ENCODE peak calls at places on chromosomes 7 and 10, in eight cellular contexts. One of them, this sample, is unnamed. For H3K36me3, the result is how much of the 10 kb centered on the place peaks cover.

GRCh38 chr7:127844707-127845331 is 186.4 kb downstream of the LRRC4 start:
- DNase-seq in heart right ventricle: peak
- DNase-seq in left ventricle myocardium inferior: peak
- DNase-seq in HepG2: no peak
- DNase-seq in K562: peak
- DNase-seq in CD8-positive, alpha-beta memory T cell: no peak
- DNase-seq in lung: peak
- DNase-seq in Karpas-422: no peak
- DNase-seq in this sample: peak

GRCh38 chr10:31759124-31759798 is 169.4 kb downstream of the ARHGAP12 start:
- DNase-seq in Karpas-422: no peak
- DNase-seq in CD8-positive, alpha-beta memory T cell: peak
- DNase-seq in heart right ventricle: peak
- DNase-seq in K562: no peak
- DNase-seq in HepG2: peak
- DNase-seq in left ventricle myocardium inferior: no peak
- DNase-seq in lung: peak
- DNase-seq in this sample: peak

GRCh38 chr7:148144827-148145226 is 445.7 kb upstream of the C7orf33 start:
- DNase-seq in HepG2: no peak
- DNase-seq in K562: no peak
- DNase-seq in lung: no peak
- DNase-seq in left ventricle myocardium inferior: no peak
- DNase-seq in CD8-positive, alpha-beta memory T cell: no peak
- DNase-seq in Karpas-422: no peak
- DNase-seq in heart right ventricle: no peak
- DNase-seq in this sample: no peak

GRCh38 chr10:120205368-120206018 is 251.5 kb upstream of the PLPP4 start:
- DNase-seq in HepG2: no peak
- DNase-seq in CD8-positive, alpha-beta memory T cell: no peak
- DNase-seq in Karpas-422: no peak
- DNase-seq in lung: no peak
- DNase-seq in left ventricle myocardium inferior: no peak
- DNase-seq in heart right ventricle: no peak
- DNase-seq in K562: no peak
- DNase-seq in this sample: no peak

GRCh38 chr10:97182327-97182990 is 3.3 kb downstream of the SLIT1 start:
- DNase-seq in HepG2: no peak
- DNase-seq in Karpas-422: no peak
- DNase-seq in K562: no peak
- DNase-seq in heart right ventricle: no peak
- DNase-seq in lung: no peak
- DNase-seq in CD8-positive, alpha-beta memory T cell: no peak
- DNase-seq in left ventricle myocardium inferior: no peak
- DNase-seq in this sample: no peak

GRCh38 chr7:4102231-4102841 is 579.8 kb upstream of the FOXK1 start:
- DNase-seq in CD8-positive, alpha-beta memory T cell: no peak
- DNase-seq in K562: no peak
- DNase-seq in HepG2: no peak
- DNase-seq in Karpas-422: no peak
- DNase-seq in heart right ventricle: no peak
- DNase-seq in lung: no peak
- DNase-seq in left ventricle myocardium inferior: no peak
- DNase-seq in this sample: no peak

GRCh38 chr10:70960316-70960715 is 72.0 kb upstream of the PCBD1 start:
- DNase-seq in CD8-positive, alpha-beta memory T cell: no peak
- DNase-seq in HepG2: no peak
- DNase-seq in left ventricle myocardium inferior: no peak
- DNase-seq in heart right ventricle: no peak
- DNase-seq in Karpas-422: no peak
- DNase-seq in lung: no peak
- DNase-seq in K562: no peak
- DNase-seq in this sample: no peak

GRCh38 chr10:126012485-126012884 is 116.1 kb downstream of the FANK1 start:
- DNase-seq in Karpas-422: no peak
- DNase-seq in heart right ventricle: no peak
- DNase-seq in HepG2: no peak
- DNase-seq in lung: no peak
- DNase-seq in CD8-positive, alpha-beta memory T cell: no peak
- DNase-seq in K562: no peak
- DNase-seq in left ventricle myocardium inferior: no peak
- DNase-seq in this sample: no peak

GRCh38 chr7:8125680-8126444 is 136.1 kb downstream of the ICA1 start:
- DNase-seq in Karpas-422: peak
- DNase-seq in HepG2: no peak
- DNase-seq in left ventricle myocardium inferior: no peak
- DNase-seq in CD8-positive, alpha-beta memory T cell: peak
- DNase-seq in heart right ventricle: no peak
- DNase-seq in lung: no peak
- DNase-seq in K562: no peak
- DNase-seq in this sample: peak

GRCh38 chr10:4586756-4587155 is 239.3 kb upstream of the AKR1E2 start:
- DNase-seq in lung: no peak
- DNase-seq in HepG2: no peak
- DNase-seq in heart right ventricle: no peak
- DNase-seq in CD8-positive, alpha-beta memory T cell: no peak
- DNase-seq in left ventricle myocardium inferior: no peak
- DNase-seq in Karpas-422: no peak
- DNase-seq in K562: no peak
- DNase-seq in this sample: no peak

GRCh38 chr7:107228291-107228690 is 59.5 kb downstream of the HBP1 start:
- DNase-seq in CD8-positive, alpha-beta memory T cell: no peak
- DNase-seq in lung: no peak
- DNase-seq in Karpas-422: no peak
- DNase-seq in K562: no peak
- DNase-seq in HepG2: no peak
- DNase-seq in heart right ventricle: no peak
- DNase-seq in left ventricle myocardium inferior: no peak
- DNase-seq in this sample: no peak

GRCh38 chr7:55075464-55075971 is 56.7 kb downstream of the EGFR start:
- DNase-seq in HepG2: no peak
- DNase-seq in K562: no peak
- DNase-seq in Karpas-422: no peak
- DNase-seq in heart right ventricle: no peak
- DNase-seq in left ventricle myocardium inferior: peak
- DNase-seq in lung: no peak
- DNase-seq in CD8-positive, alpha-beta memory T cell: no peak
- DNase-seq in this sample: peak

GRCh38 chr7:29607889-29608288 is 44.3 kb downstream of the PRR15 start:
- DNase-seq in heart right ventricle: no peak
- DNase-seq in K562: peak
- DNase-seq in HepG2: no peak
- DNase-seq in Karpas-422: peak
- DNase-seq in left ventricle myocardium inferior: no peak
- DNase-seq in CD8-positive, alpha-beta memory T cell: no peak
- DNase-seq in lung: no peak
- DNase-seq in this sample: no peak

GRCh38 chr7:114007391-114007790 is 88.6 kb upstream of the PPP1R3A start:
- DNase-seq in HepG2: no peak
- DNase-seq in Karpas-422: no peak
- DNase-seq in left ventricle myocardium inferior: no peak
- DNase-seq in CD8-positive, alpha-beta memory T cell: no peak
- DNase-seq in K562: no peak
- DNase-seq in lung: no peak
- DNase-seq in heart right ventricle: no peak
- DNase-seq in this sample: no peak

GRCh38 chr7:5139998-5140397 is 50.0 kb upstream of the WIPI2 start:
- DNase-seq in CD8-positive, alpha-beta memory T cell: no peak
- DNase-seq in HepG2: peak
- DNase-seq in K562: peak
- DNase-seq in left ventricle myocardium inferior: no peak
- DNase-seq in heart right ventricle: peak
- DNase-seq in lung: no peak
- DNase-seq in Karpas-422: peak
- DNase-seq in this sample: peak

GRCh38 chr7:135374736-135375135 is 135.2 kb downstream of the CNOT4 start:
- DNase-seq in K562: no peak
- DNase-seq in heart right ventricle: no peak
- DNase-seq in left ventricle myocardium inferior: no peak
- DNase-seq in CD8-positive, alpha-beta memory T cell: no peak
- DNase-seq in lung: no peak
- DNase-seq in Karpas-422: peak
- DNase-seq in HepG2: no peak
- DNase-seq in this sample: no peak

DNA sequence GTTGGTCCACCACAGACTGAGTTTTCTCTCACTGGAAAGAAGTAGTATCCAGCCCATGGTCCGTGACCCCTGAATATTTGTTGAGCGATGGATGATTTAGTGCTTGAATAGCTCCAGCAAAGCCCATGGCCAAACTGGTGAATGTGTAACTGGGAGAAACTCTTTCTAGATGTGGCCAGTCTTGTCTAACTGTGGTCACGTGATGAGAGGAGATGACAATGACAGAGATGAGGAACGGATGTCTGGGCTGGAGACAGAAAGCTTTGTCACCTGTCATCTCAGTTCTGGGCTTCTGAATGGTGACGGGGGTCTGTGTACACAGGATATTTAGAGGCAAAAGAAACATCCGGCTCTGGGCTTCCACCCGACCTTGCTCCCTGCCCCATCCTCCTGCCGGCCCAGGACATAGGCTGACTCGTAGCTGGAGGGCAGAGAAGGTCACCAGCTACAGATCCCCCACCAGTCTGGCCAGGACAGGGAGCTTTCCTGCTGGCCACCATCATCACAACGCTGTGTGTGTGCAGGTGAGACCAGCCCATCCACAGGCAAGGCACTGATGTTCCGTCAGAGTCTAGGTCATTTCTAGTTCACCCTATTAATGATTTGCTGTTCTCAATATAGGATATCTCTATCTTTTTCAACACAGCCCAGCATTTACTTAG is 152.5 kb upstream of the TNS3 start:
- DNase-seq in lung: no peak
- DNase-seq in K562: no peak
- DNase-seq in heart right ventricle: no peak
- DNase-seq in left ventricle myocardium inferior: no peak
- DNase-seq in HepG2: peak
- DNase-seq in CD8-positive, alpha-beta memory T cell: no peak
- DNase-seq in Karpas-422: no peak
- DNase-seq in this sample: no peak
- H3K36me3 ChIP-seq in lung: under half
- H3K36me3 ChIP-seq in K562: under half
- H3K36me3 ChIP-seq in heart right ventricle: under half
- H3K36me3 ChIP-seq in left ventricle myocardium inferior: under half
- H3K36me3 ChIP-seq in HepG2: under half
- H3K36me3 ChIP-seq in CD8-positive, alpha-beta memory T cell: under half
- H3K36me3 ChIP-seq in Karpas-422: under half
- H3K36me3 ChIP-seq in this sample: under half

GRCh38 chr10:24305551-24306506 is 96.9 kb downstream of the KIAA1217 start:
- DNase-seq in heart right ventricle: no peak
- DNase-seq in HepG2: no peak
- DNase-seq in Karpas-422: no peak
- DNase-seq in lung: no peak
- DNase-seq in K562: no peak
- DNase-seq in left ventricle myocardium inferior: no peak
- DNase-seq in CD8-positive, alpha-beta memory T cell: no peak
- DNase-seq in this sample: no peak
- H3K27ac ChIP-seq in heart right ventricle: peak
- H3K27ac ChIP-seq in HepG2: no peak
- H3K27ac ChIP-seq in Karpas-422: no peak
- H3K27ac ChIP-seq in lung: peak
- H3K27ac ChIP-seq in K562: no peak
- H3K27ac ChIP-seq in left ventricle myocardium inferior: peak
- H3K27ac ChIP-seq in CD8-positive, alpha-beta memory T cell: no peak
- H3K27ac ChIP-seq in this sample: no peak

DNA sequence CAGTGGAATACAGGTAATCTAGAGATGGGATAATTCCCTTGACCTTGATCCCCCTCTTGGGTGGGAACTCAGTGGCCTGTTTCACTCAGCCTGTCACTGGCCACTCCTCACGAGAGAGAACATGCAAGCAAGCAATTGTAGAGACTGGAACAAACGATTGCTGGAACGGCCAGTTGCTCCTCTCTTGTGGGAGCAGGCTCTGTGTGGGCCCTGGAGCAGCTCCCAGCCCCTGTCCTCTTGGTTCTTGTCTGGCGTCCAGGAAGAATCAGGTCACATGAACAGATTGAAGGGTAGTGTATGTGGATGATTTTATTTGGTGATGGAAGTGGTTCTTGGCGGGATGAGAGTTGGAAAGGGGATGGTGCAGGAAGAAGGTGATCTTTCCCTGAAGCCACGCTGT is 16.1 kb downstream of the RNF133 start:
- DNase-seq in left ventricle myocardium inferior: no peak
- DNase-seq in Karpas-422: no peak
- DNase-seq in lung: no peak
- DNase-seq in CD8-positive, alpha-beta memory T cell: no peak
- DNase-seq in HepG2: no peak
- DNase-seq in K562: no peak
- DNase-seq in heart right ventricle: no peak
- DNase-seq in this sample: no peak
- H3K36me3 ChIP-seq in left ventricle myocardium inferior: under half
- H3K36me3 ChIP-seq in Karpas-422: under half
- H3K36me3 ChIP-seq in lung: under half
- H3K36me3 ChIP-seq in CD8-positive, alpha-beta memory T cell: under half
- H3K36me3 ChIP-seq in HepG2: under half
- H3K36me3 ChIP-seq in K562: under half
- H3K36me3 ChIP-seq in heart right ventricle: under half
- H3K36me3 ChIP-seq in this sample: under half

GRCh38 chr10:58475322-58476277 is 37.1 kb upstream of the BICC1 start:
- DNase-seq in left ventricle myocardium inferior: no peak
- DNase-seq in Karpas-422: no peak
- DNase-seq in CD8-positive, alpha-beta memory T cell: no peak
- DNase-seq in heart right ventricle: no peak
- DNase-seq in K562: no peak
- DNase-seq in HepG2: no peak
- DNase-seq in lung: no peak
- DNase-seq in this sample: no peak

GRCh38 chr10:58477902-58478301 is 34.8 kb upstream of the BICC1 start:
- DNase-seq in left ventricle myocardium inferior: no peak
- DNase-seq in HepG2: no peak
- DNase-seq in lung: no peak
- DNase-seq in Karpas-422: no peak
- DNase-seq in K562: no peak
- DNase-seq in heart right ventricle: no peak
- DNase-seq in CD8-positive, alpha-beta memory T cell: no peak
- DNase-seq in this sample: no peak

GRCh38 chr10:58479016-58479415 is 33.7 kb upstream of the BICC1 start:
- DNase-seq in heart right ventricle: no peak
- DNase-seq in K562: no peak
- DNase-seq in CD8-positive, alpha-beta memory T cell: no peak
- DNase-seq in left ventricle myocardium inferior: no peak
- DNase-seq in HepG2: no peak
- DNase-seq in lung: no peak
- DNase-seq in Karpas-422: no peak
- DNase-seq in this sample: no peak

GRCh38 chr10:58473966-58474365 is 38.7 kb upstream of the BICC1 start:
- DNase-seq in lung: no peak
- DNase-seq in HepG2: no peak
- DNase-seq in K562: no peak
- DNase-seq in heart right ventricle: no peak
- DNase-seq in Karpas-422: no peak
- DNase-seq in left ventricle myocardium inferior: no peak
- DNase-seq in CD8-positive, alpha-beta memory T cell: no peak
- DNase-seq in this sample: no peak

DNA sequence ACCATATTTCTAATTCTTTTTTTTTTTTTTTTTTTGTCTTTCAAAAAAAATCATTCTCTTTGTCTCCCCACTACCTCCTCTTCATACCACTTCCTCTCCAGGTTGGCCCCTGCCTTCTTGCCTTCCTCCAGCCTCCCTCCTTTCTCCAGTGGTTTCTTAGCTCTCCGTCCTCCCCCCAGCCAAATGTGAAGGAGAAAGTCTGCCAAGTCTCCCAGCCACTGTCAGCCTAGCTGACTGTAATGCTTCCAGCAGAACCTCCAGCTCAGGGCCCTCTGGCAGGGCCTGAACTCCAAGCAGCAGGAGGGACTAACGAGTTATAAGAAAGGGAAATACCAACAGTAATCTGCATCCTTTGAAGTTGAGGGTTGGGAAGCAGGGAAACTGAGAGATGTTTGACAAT is 35.5 kb upstream of the BICC1 start:
- DNase-seq in heart right ventricle: peak
- DNase-seq in HepG2: no peak
- DNase-seq in Karpas-422: no peak
- DNase-seq in left ventricle myocardium inferior: peak
- DNase-seq in lung: no peak
- DNase-seq in CD8-positive, alpha-beta memory T cell: no peak
- DNase-seq in K562: no peak
- DNase-seq in this sample: no peak
- H3K27ac ChIP-seq in heart right ventricle: peak
- H3K27ac ChIP-seq in HepG2: no peak
- H3K27ac ChIP-seq in Karpas-422: no peak
- H3K27ac ChIP-seq in left ventricle myocardium inferior: peak
- H3K27ac ChIP-seq in lung: no peak
- H3K27ac ChIP-seq in CD8-positive, alpha-beta memory T cell: no peak
- H3K27ac ChIP-seq in K562: no peak
- H3K27ac ChIP-seq in this sample: no peak

This sample was measured in colonic mucosa.